ENCODE peak calls at places on chromosomes 2 and 18, in four cellular contexts. One of them, this sample, is unnamed.

GRCh38 chr2:96762529-96763253 is 2.0 kb downstream of the CNNM4 start:
- DNase-seq in neural crest cell: no peak
- DNase-seq in cardiac fibroblast: peak; percentile 22
- DNase-seq in Ammon's horn: no peak
- DNase-seq in this sample: no peak

GRCh38 chr2:35508601-35509000 is 847.0 kb upstream of the CRIM1 start:
- DNase-seq in neural crest cell: no peak
- DNase-seq in cardiac fibroblast: no peak
- DNase-seq in Ammon's horn: no peak
- DNase-seq in this sample: no peak

GRCh38 chr2:125560855-125561254 is 1095.1 kb upstream of the GYPC start:
- DNase-seq in neural crest cell: no peak
- DNase-seq in cardiac fibroblast: no peak
- DNase-seq in Ammon's horn: no peak
- DNase-seq in this sample: no peak

GRCh38 chr2:84481702-84482101 is 22.6 kb upstream of the SUCLG1 start:
- DNase-seq in neural crest cell: no peak
- DNase-seq in cardiac fibroblast: peak; percentile 52
- DNase-seq in Ammon's horn: no peak
- DNase-seq in this sample: no peak

GRCh38 chr2:135152361-135152760 is 100.3 kb downstream of the RAB3GAP1 start:
- DNase-seq in neural crest cell: no peak
- DNase-seq in cardiac fibroblast: no peak
- DNase-seq in Ammon's horn: no peak
- DNase-seq in this sample: no peak

GRCh38 chr2:46690825-46691224 is 211.5 kb downstream of the TMEM247 start:
- DNase-seq in neural crest cell: no peak
- DNase-seq in cardiac fibroblast: peak; percentile 77
- DNase-seq in Ammon's horn: no peak
- DNase-seq in this sample: no peak

GRCh38 chr2:142769761-142770160 is 107.7 kb upstream of the KYNU start:
- DNase-seq in neural crest cell: no peak
- DNase-seq in cardiac fibroblast: no peak
- DNase-seq in Ammon's horn: no peak
- DNase-seq in this sample: no peak

GRCh38 chr2:10400002-10400401 is 48.1 kb downstream of the ODC1 start:
- DNase-seq in neural crest cell: no peak
- DNase-seq in cardiac fibroblast: no peak
- DNase-seq in Ammon's horn: no peak
- DNase-seq in this sample: no peak

GRCh38 chr2:172086349-172087190 is 1.3 kb downstream of the DLX1 start:
- DNase-seq in neural crest cell: peak; percentile 30
- DNase-seq in cardiac fibroblast: no peak
- DNase-seq in Ammon's horn: no peak
- DNase-seq in this sample: no peak

GRCh38 chr18:474416-474815 is 26.1 kb downstream of the COLEC12 start:
- DNase-seq in neural crest cell: no peak
- DNase-seq in cardiac fibroblast: peak; percentile 59
- DNase-seq in Ammon's horn: no peak
- DNase-seq in this sample: no peak

GRCh38 chr18:13183359-13183758 is 35.2 kb upstream of the LDLRAD4 start:
- DNase-seq in neural crest cell: no peak
- DNase-seq in cardiac fibroblast: peak; percentile 11
- DNase-seq in Ammon's horn: no peak
- DNase-seq in this sample: no peak

GRCh38 chr2:178700922-178701342 is 106.3 kb downstream of the TTN start:
- DNase-seq in neural crest cell: no peak
- DNase-seq in cardiac fibroblast: peak; percentile 48
- DNase-seq in Ammon's horn: no peak
- DNase-seq in this sample: no peak

GRCh38 chr2:74834806-74835755 is 1.2 kb downstream of the HK2 start:
- DNase-seq in neural crest cell: peak; percentile 53
- DNase-seq in cardiac fibroblast: peak; percentile 72
- DNase-seq in Ammon's horn: no peak
- DNase-seq in this sample: peak; percentile 65

This sample was measured in BE2C.